ENCODE peak calls at places on chromosomes 13 and 19, in seven cellular contexts. K is non-pigmented ciliary epithelial cell, M is AG10803, C is activated T-cell treated with anti-CD3 and anti-CD28 coated beads for 1 hour, J is D341Med, L is RPMI7951, H is EL. T is an unnamed sample.

GRCh38 chr19:35037716-35038622 is 3.6 kb upstream of the HPN start:
- DNase-seq in J (no peak), L (peak), C (no peak), K (no peak), H (no peak), M (peak), T (no peak)

GRCh38 chr13:59208405-59209195 is 955.1 kb downstream of the DIAPH3 start:
- DNase-seq in J (no peak), M (no peak), C (no peak), K (no peak), H (no peak), L (no peak), T (no peak)

GRCh38 chr19:19628499-19629134 is 597 bp upstream of the LPAR2 start:
- DNase-seq in K (peak), J (peak), H (peak), C (peak), L (peak), M (peak), T (no peak)

GRCh38 chr19:3034845-3035541 is 5.9 kb upstream of the TLE2 start:
- DNase-seq in H (peak), C (no peak), M (peak), J (no peak), K (no peak), L (peak), T (no peak)

GRCh38 chr13:109436841-109437240 is 349.5 kb downstream of the IRS2 start:
- DNase-seq in J (no peak), K (no peak), H (no peak), M (no peak), C (no peak), L (no peak), T (no peak)

GRCh38 chr13:30382836-30383525 is 39.3 kb upstream of the UBE2L5 start:
- DNase-seq in C (no peak), J (no peak), M (no peak), H (no peak), L (no peak), K (no peak), T (no peak)

GRCh38 chr19:18417250-18418033 is 1.8 kb upstream of the SSBP4 start:
- DNase-seq in H (peak), C (no peak), K (no peak), M (peak), L (peak), J (peak), T (peak)

GRCh38 chr19:29952127-29952526 is 10.1 kb downstream of the URI1 start:
- DNase-seq in K (no peak), J (no peak), M (no peak), H (no peak), C (no peak), L (no peak), T (no peak)

GRCh38 chr19:50820549-50821247 is 2.9 kb downstream of the KLK1 start:
- DNase-seq in M (no peak), K (no peak), L (no peak), H (no peak), J (no peak), C (no peak), T (no peak)

GRCh38 chr13:36685912-36686311 is 12.1 kb downstream of the SERTM1 start:
- DNase-seq in C (no peak), K (peak), J (no peak), M (peak), L (no peak), H (peak), T (no peak)

GRCh38 chr13:112714772-112715569 is 25.1 kb downstream of the ATP11A start:
- DNase-seq in L (peak), K (no peak), M (no peak), J (no peak), H (no peak), C (no peak), T (no peak)

GRCh38 chr13:42747399-42747873 is 33.9 kb upstream of the FAM216B start:
- DNase-seq in L (peak), C (no peak), H (peak), K (peak), J (no peak), M (peak), T (no peak)

GRCh38 chr19:5623397-5624153 is 692 bp downstream of the SAFB start:
- DNase-seq in K (no peak), C (no peak), H (no peak), J (no peak), M (no peak), L (no peak), T (no peak)

GRCh38 chr13:37615271-37615670 is 16.7 kb upstream of the POSTN start:
- DNase-seq in H (peak), K (no peak), J (no peak), C (no peak), M (peak), L (peak), T (no peak)

GRCh38 chr13:83048419-83048818 is 833.9 kb downstream of the SLITRK1 start:
- DNase-seq in M (peak), H (peak), K (no peak), L (no peak), J (no peak), C (no peak), T (no peak)

GRCh38 chr19:39099341-39099740 is 15.2 kb downstream of the ACP7 start:
- DNase-seq in K (no peak), C (no peak), M (no peak), L (no peak), J (no peak), H (no peak), T (no peak)

GRCh38 chr19:18160792-18161690 is 8.1 kb downstream of the PIK3R2 start:
- DNase-seq in C (peak), K (no peak), H (peak), J (peak), L (peak), M (peak), T (peak)